ENCODE peak calls at places on chromosomes 13 and 19, in five cellular contexts. Z is fibroblast of lung, M is stomach, V is upper lobe of left lung, G is adrenal gland. P is an unnamed sample.

GRCh38 chr19:10260141-10260584 is 8.1 kb downstream of the MRPL4 start:
- DNase-seq in V (peak; percentile 94), Z (no peak), M (peak; percentile 44), G (no peak), P (no peak)

GRCh38 chr19:35767288-35768081 is 7.9 kb upstream of the ARHGAP33 start:
- DNase-seq in V (no peak), M (no peak), Z (no peak), G (peak; percentile 86), P (peak; percentile 65)

GRCh38 chr13:25881946-25882574 is 169.8 kb downstream of the SHISA2 start:
- DNase-seq in V (no peak), Z (peak; percentile 57), G (no peak), M (no peak), P (no peak)

GRCh38 chr13:91627952-91628739 is 229.7 kb downstream of the GPC5 start:
- DNase-seq in V (no peak), M (no peak), Z (no peak), G (no peak), P (no peak)

GRCh38 chr19:43731854-43732253 is 16.0 kb downstream of the IRGC start:
- DNase-seq in G (no peak), M (no peak), Z (peak; percentile 49), V (no peak), P (no peak)

GRCh38 chr19:48290923-48291700 is 21.2 kb downstream of the ZNF114 start:
- DNase-seq in M (peak; percentile 81), Z (peak; percentile 84), V (peak; percentile 76), G (peak; percentile 80), P (peak; percentile 90)

GRCh38 chr13:33751151-33751550 is 66.8 kb upstream of the RFC3 start:
- DNase-seq in Z (peak; percentile 50), V (no peak), M (no peak), G (no peak), P (no peak)

GRCh38 chr19:5478241-5478924 is 23.2 kb downstream of the ZNRF4 start:
- DNase-seq in V (no peak), G (no peak), M (no peak), Z (no peak), P (no peak)

GRCh38 chr13:49858183-49858856 is 65.8 kb upstream of the KPNA3 start:
- DNase-seq in G (no peak), M (no peak), V (peak; percentile 41), Z (peak; percentile 95), P (no peak)

GRCh38 chr19:13505761-13506549 is at the start of gene CACNA1A:
- DNase-seq in M (no peak), G (no peak), V (no peak), Z (no peak), P (peak; percentile 58)

DNA sequence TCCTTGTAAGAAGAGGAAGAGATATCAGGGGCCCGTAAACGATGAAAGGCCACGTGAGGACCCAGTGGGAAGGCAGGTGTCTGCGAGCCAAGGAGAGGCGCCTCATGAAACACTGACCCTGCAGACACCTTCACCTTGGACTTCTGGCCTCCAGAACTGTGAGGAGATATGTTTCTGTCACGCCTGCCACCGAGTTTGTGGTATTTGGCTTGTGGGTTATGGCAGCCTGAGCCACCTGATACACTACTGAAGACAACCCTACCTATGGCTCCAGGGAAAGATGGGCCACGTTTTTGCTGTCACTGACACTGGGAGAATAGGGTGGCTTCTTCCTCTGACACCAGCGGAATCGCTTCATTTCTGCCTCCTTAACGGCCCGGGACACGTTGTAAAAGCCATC is 217.5 kb upstream of the MAB21L1 start:
- DNase-seq in Z (no peak), V (no peak), M (no peak), G (no peak), P (no peak)
- H3K27me3 ChIP-seq in Z (no peaks in the 10 kb centered on the region), V (no peaks in the 10 kb centered on the region), M (no peaks in the 10 kb centered on the region), G (no peaks in the 10 kb centered on the region), P (no peaks in the 10 kb centered on the region)

DNA sequence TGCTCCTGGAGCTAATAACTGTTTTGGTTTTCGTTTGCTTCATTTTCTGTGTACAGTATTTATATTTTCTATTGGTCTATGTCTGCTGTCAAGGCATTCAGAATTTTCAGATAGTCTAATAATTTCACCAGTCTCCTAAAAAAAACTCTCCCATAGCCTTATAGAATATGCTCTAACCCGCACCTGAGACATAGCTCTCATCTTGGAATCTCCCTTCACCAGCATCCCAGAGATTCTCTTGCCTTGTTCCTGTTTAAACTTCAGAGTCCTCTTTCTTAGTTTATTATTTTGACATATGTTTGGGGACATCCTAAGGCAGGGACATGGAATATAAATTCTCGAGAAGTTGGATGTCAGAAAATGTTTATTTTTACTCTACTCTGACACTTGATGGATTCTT is 58.3 kb upstream of the MED4 start:
- DNase-seq in Z (no peak), V (no peak), G (no peak), M (no peak), P (no peak)
- H3K4me1 ChIP-seq in Z (no peaks in the 10 kb centered on the region), V (peaks cover 15% of the 10 kb centered on the region), G (no peaks in the 10 kb centered on the region), M (peaks cover 3% of the 10 kb centered on the region), P (no peaks in the 10 kb centered on the region)

DNA sequence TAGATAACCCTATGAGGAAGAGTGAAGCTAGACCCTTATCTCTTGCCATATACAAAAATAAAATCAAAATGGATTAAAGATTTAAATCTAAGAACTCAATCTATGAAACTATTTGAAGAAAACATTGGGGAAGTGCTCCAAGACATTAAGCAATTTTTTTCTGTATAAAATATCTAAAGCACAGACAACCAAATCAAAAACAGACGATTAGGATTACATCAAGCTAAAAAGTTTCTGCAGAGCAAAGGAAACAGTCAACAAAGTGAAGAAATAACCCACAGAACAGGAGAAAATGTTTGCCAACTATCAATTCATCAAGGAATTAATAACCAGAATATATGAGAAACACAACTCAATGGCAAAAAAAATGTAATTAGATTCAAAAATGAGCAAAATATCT is 480.8 kb downstream of the LMO7 start:
- DNase-seq in M (no peak), G (no peak), V (no peak), Z (no peak), P (no peak)
- H3K27me3 ChIP-seq in M (no peaks in the 10 kb centered on the region), G (no peaks in the 10 kb centered on the region), V (no peaks in the 10 kb centered on the region), Z (no peaks in the 10 kb centered on the region), P (no peaks in the 10 kb centered on the region)

GRCh38 chr19:11479470-11480080 is 1.3 kb downstream of the ELAVL3 start:
- DNase-seq in M (no peak), V (no peak), G (no peak), Z (no peak), P (peak; percentile 44)
- H3K4me1 ChIP-seq in M (peaks cover 46% of the 10 kb centered on the region), V (peaks cover 32% of the 10 kb centered on the region), G (peaks cover 31% of the 10 kb centered on the region), Z (no peaks in the 10 kb centered on the region), P (peaks cover 17% of the 10 kb centered on the region)